ENCODE peak calls at places on chromosomes 12 and 14, in four cellular contexts. T is A549, M is IMR-90, Z is aorta. I is an unnamed sample. For H3K4me1, the result is how much of the 10 kb centered on the place peaks cover.

GRCh38 chr12:2299207-2299606 is 246.4 kb downstream of the CACNA1C start:
- DNase-seq in T (no peak), M (no peak), Z (no peak), I (no peak)

GRCh38 chr12:52870361-52871290 is 21.8 kb upstream of the KRT78 start:
- DNase-seq in T (peak), M (peak), Z (peak), I (peak)

GRCh38 chr14:99524804-99525698 is 43.8 kb downstream of the CCNK start:
- DNase-seq in T (peak), M (peak), Z (no peak), I (peak)

GRCh38 chr12:110807640-110808039 is 39.1 kb upstream of the CCDC63 start:
- DNase-seq in T (no peak), M (no peak), Z (no peak), I (no peak)

GRCh38 chr12:92759634-92760268 is 57.0 kb downstream of the PLEKHG7 start:
- DNase-seq in T (peak), M (peak), Z (no peak), I (no peak)

GRCh38 chr14:80493620-80494019 is 282.3 kb upstream of the DIO2 start:
- DNase-seq in T (no peak), M (no peak), Z (no peak), I (no peak)

GRCh38 chr14:51643137-51643536 is 8.6 kb upstream of the FRMD6 start:
- DNase-seq in T (no peak), M (peak), Z (no peak), I (no peak)

GRCh38 chr14:103684871-103685270 is 30.4 kb downstream of the XRCC3 start:
- DNase-seq in T (no peak), M (no peak), Z (peak), I (no peak)

GRCh38 chr14:53807580-53807979 is 149.0 kb downstream of the BMP4 start:
- DNase-seq in T (no peak), M (no peak), Z (no peak), I (peak)

GRCh38 chr12:68904351-68904982 is 28.5 kb downstream of the CPM start:
- DNase-seq in T (no peak), M (peak), Z (no peak), I (no peak)

GRCh38 chr14:75141967-75142366 is 15.1 kb upstream of the NEK9 start:
- DNase-seq in T (no peak), M (peak), Z (no peak), I (peak)

GRCh38 chr14:75143761-75144527 is 17.1 kb upstream of the NEK9 start:
- DNase-seq in T (no peak), M (no peak), Z (no peak), I (no peak)

GRCh38 chr14:75140620-75141019 is 13.8 kb upstream of the NEK9 start:
- DNase-seq in T (no peak), M (no peak), Z (no peak), I (no peak)

GRCh38 chr14:75141062-75141461 is 14.2 kb upstream of the NEK9 start:
- DNase-seq in T (no peak), M (no peak), Z (no peak), I (no peak)

DNA sequence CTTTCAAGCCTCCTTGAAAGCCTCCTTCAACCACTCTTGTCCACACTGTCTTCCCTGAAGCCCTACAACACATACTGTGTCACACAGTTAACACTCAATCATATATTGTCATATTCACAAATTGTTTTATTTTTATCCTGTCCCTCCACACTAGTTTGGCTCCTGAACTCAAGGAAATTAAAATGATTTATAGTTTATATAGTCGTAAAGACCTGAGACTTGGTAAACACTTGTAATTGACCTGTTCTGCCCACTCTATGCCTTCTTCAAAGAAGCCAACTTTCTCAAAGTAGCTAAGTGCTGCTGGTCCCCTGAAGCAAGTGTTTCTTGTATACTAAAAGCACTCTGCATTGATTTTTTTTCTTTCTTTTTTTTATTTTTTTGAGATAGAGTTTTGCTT is 15.6 kb upstream of the NEK9 start:
- DNase-seq in T (no peak), M (no peak), Z (no peak), I (no peak)
- H3K4me1 ChIP-seq in T (under half), M (under half), Z (under half), I (under half)

DNA sequence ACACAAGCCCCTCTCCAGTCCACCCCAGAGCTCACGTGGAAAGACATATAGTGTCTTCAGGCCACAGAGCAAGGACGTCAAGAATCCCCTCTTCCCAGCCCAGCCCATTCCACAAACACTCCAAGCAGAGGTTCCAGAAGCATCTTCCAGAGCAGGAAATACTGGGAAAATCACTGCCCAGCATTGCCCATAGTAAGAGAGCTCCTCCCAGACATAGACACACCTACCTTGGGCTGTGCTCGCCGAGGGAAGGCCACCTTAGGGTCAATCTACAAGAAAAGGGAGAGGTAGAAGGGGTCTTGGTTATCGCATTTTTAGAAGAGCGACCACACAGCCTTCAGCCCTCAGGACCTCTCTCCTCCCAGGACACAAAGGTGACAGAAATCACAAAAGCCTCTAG is 4.5 kb downstream of the MSI1 start:
- DNase-seq in T (no peak), M (no peak), Z (no peak), I (no peak)
- H3K4me1 ChIP-seq in T (under half), M (under half), Z (under half), I (under half)

GRCh38 chr14:75460402-75460801 is 32.6 kb downstream of the JDP2 start:
- DNase-seq in T (no peak), M (no peak), Z (no peak), I (no peak)

GRCh38 chr14:75461755-75462349 is 34.0 kb downstream of the JDP2 start:
- DNase-seq in T (no peak), M (no peak), Z (no peak), I (no peak)

GRCh38 chr14:75459791-75460190 is 32.0 kb downstream of the JDP2 start:
- DNase-seq in T (no peak), M (no peak), Z (no peak), I (no peak)

GRCh38 chr14:75459099-75459741 is 31.4 kb downstream of the JDP2 start:
- DNase-seq in T (no peak), M (no peak), Z (no peak), I (no peak)

DNA sequence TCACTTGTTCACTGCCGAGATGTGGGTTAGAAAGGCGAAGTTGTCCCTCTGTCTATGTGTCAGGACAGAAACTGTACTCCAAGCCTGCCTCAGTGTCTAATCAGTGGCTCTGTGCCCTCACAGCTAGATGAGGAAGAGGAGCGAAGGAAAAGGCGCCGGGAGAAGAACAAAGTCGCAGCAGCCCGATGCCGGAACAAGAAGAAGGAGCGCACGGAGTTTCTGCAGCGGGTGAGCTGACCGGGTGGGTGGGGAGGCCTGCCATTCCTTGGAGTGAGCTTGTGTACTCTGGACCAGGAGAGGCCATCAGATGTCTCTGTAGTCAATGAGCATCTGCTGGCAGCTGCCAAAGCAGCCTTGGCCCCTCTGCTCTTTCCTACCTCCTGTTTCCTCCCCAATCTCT is 33.5 kb downstream of the JDP2 start:
- DNase-seq in T (no peak), M (no peak), Z (no peak), I (no peak)
- H3K4me1 ChIP-seq in T (under half), M (under half), Z (under half), I (under half)

GRCh38 chr14:32805979-32806378 is 132.7 kb upstream of the NPAS3 start:
- DNase-seq in T (no peak), M (no peak), Z (no peak), I (no peak)

GRCh38 chr14:32809255-32809654 is 129.4 kb upstream of the NPAS3 start:
- DNase-seq in T (no peak), M (no peak), Z (no peak), I (no peak)

GRCh38 chr14:32813401-32813800 is 125.3 kb upstream of the NPAS3 start:
- DNase-seq in T (no peak), M (no peak), Z (no peak), I (no peak)

DNA sequence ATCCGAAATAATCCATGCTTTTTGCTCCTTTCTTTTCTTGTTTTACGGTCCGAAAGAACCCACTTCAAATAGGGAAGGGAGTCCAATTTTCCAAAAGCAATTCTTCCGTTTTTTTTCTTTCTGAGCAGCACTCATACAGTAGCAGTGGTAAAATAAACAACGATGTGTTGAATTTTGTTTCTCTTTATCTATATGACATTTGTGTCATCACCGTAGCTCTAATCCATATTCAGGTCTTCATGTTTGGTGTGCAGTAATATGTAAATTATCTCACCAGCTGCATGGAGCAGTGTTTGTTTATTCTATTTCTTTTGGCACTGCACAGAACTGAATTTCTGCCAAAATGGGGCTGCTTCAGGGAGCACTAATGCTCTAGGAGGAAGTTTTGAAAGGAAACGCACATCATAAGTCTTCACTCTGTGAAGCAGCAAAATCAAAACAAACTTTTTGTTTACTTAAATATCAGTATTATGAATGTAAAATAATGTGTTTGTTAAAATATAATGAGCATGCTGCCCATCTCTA is 130.0 kb upstream of the NPAS3 start:
- DNase-seq in T (no peak), M (no peak), Z (no peak), I (peak)
- H3K4me1 ChIP-seq in T (under half), M (under half), Z (under half), I (under half)

DNA sequence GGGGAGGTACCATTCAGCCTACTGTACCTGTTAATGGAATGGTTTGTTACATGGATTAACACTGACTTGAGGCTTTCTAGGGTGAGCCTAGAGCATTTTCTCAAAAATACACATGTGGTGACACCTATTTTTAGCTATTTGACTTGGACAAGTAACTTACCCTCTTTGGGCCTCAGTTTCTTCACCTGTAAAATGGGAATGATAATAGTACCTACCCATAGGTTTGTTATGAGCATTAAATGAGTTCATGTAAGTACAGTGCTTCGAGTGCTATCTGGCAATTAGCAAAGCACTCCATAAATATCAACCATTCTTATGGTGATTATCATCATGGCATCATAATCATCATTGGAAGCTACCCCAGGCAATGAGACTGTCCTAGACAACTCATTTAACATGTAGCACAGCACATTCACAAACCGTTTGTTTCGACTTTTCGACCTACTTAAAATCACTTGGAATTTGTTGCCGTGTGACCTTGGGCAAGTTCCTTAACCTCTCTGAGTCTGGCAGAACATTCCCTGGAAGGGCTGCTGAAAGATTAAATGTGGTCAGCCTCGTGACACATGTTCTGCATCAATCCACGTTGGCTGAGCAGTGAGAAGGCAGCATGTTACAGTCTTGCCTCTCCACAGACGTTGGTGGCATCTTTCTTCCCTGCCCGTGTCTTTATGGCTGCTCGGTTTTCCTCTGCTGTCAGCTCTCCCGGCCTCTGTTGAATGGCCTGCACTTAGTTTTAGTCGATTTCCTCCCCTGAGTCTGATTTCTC is 216.7 kb downstream of the CHST11 start:
- DNase-seq in T (no peak), M (no peak), Z (no peak), I (peak)
- H3K4me1 ChIP-seq in T (half or more), M (under half), Z (under half), I (half or more)

GRCh38 chr12:104994301-104994700 is 8.2 kb downstream of the NOPCHAP1 start:
- DNase-seq in T (no peak), M (no peak), Z (no peak), I (no peak)
- H3K4me1 ChIP-seq in T (under half), M (under half), Z (under half), I (under half)

GRCh38 chr12:6084969-6085450 is 39.5 kb downstream of the VWF start:
- DNase-seq in T (no peak), M (no peak), Z (no peak), I (no peak)

GRCh38 chr12:6085841-6086240 is 38.6 kb downstream of the VWF start:
- DNase-seq in T (no peak), M (no peak), Z (no peak), I (no peak)

GRCh38 chr12:6083606-6084005 is 40.9 kb downstream of the VWF start:
- DNase-seq in T (no peak), M (no peak), Z (no peak), I (no peak)

GRCh38 chr12:6084261-6084968 is 40.1 kb downstream of the VWF start:
- DNase-seq in T (peak), M (peak), Z (no peak), I (peak)

GRCh38 chr12:6086316-6086715 is 38.2 kb downstream of the VWF start:
- DNase-seq in T (no peak), M (no peak), Z (no peak), I (no peak)
- H3K4me1 ChIP-seq in T (under half), M (under half), Z (under half), I (under half)

GRCh38 chr12:15754233-15754632 is 35.0 kb downstream of the EPS8 start:
- DNase-seq in T (no peak), M (peak), Z (no peak), I (no peak)
- H3K4me1 ChIP-seq in T (under half), M (under half), Z (under half), I (under half)

DNA sequence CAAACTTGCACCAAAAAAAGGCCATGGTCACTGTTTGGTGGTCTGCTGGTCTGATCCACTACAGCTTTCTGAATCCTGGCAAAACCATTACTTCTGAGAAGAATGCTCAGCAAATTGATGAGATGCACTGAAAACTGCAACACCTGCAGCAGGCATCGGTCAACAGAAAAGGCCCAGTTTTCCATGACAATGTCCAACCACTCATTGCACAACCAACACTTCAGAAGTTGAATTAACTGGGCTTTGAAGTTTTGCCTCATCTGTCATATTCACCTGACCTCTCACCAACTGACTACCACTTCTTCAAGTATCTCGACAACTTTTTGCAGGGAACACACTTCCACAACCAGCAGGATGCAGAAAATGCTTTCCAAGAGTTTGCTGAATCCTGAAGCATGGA is 7.0 kb upstream of the DHRS2 start:
- DNase-seq in T (no peak), M (no peak), Z (no peak), I (no peak)
- H3K4me1 ChIP-seq in T (under half), M (under half), Z (under half), I (under half)

DNA sequence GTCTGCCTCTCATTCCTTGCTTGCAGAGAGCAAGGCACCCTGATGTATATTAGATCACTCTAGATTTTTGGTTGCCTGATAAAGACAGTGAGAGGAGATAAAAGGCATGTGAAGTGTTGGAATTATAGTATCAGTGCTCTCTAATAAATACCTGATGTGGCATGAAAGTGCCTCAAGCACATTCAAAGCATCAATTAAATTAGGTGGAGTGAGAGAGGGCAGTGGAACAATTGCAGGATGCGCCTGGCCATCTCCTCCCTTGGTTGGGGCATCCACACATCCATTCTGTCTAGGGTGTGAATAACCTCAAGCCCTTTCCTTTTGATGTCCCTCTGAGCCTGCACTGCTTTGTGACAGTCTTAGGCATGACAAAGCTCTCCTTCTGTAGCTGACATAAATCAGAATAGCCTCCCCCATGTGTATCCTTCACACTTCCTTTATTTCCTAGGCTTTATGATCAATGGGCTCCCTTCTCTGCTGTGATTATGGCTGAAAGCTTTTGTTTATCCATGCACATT is 13.6 kb downstream of the EMP1 start:
- DNase-seq in T (no peak), M (no peak), Z (no peak), I (no peak)
- H3K4me1 ChIP-seq in T (half or more), M (under half), Z (under half), I (under half)

I was measured in cardiac muscle cell.